ENCODE peak calls at places on chromosome 20, in ten cellular contexts. One of them, this sample, is unnamed.
A peak's percentile ranks its signal among the peaks of the same experiment; 100 is the strongest.

GRCh38 chr20:6588296-6588695 is 179.2 kb upstream of the BMP2 start:
- DNase-seq in right lobe of liver: no peak
- DNase-seq in right atrium auricular region: no peak
- DNase-seq in neural crest cell: no peak
- DNase-seq in choroid plexus epithelial cell: peak; percentile 61
- DNase-seq in progenitor cell of endocrine pancreas: no peak
- DNase-seq in fibroblast of mammary gland: peak; percentile 40
- DNase-seq in BE2C: no peak
- DNase-seq in Calu3: no peak
- DNase-seq in astrocyte of the spinal cord: peak; percentile 49
- DNase-seq in this sample: no peak

GRCh38 chr20:48826883-48827771 is 672 bp downstream of the PREX1 start:
- DNase-seq in right lobe of liver: no peak
- DNase-seq in right atrium auricular region: no peak
- DNase-seq in neural crest cell: peak; percentile 45
- DNase-seq in choroid plexus epithelial cell: no peak
- DNase-seq in progenitor cell of endocrine pancreas: no peak
- DNase-seq in fibroblast of mammary gland: no peak
- DNase-seq in BE2C: peak; percentile 46
- DNase-seq in Calu3: no peak
- DNase-seq in astrocyte of the spinal cord: peak; percentile 38
- DNase-seq in this sample: peak; percentile 55

GRCh38 chr20:57374931-57375651 is 16.1 kb upstream of the RBM38 start:
- DNase-seq in right lobe of liver: no peak
- DNase-seq in right atrium auricular region: no peak
- DNase-seq in neural crest cell: no peak
- DNase-seq in choroid plexus epithelial cell: no peak
- DNase-seq in progenitor cell of endocrine pancreas: no peak
- DNase-seq in fibroblast of mammary gland: no peak
- DNase-seq in BE2C: no peak
- DNase-seq in Calu3: no peak
- DNase-seq in astrocyte of the spinal cord: no peak
- DNase-seq in this sample: no peak

GRCh38 chr20:57627972-57628650 is 7.9 kb upstream of the ZBP1 start:
- DNase-seq in right lobe of liver: no peak
- DNase-seq in right atrium auricular region: peak; percentile 60
- DNase-seq in neural crest cell: no peak
- DNase-seq in choroid plexus epithelial cell: peak; percentile 81
- DNase-seq in progenitor cell of endocrine pancreas: no peak
- DNase-seq in fibroblast of mammary gland: peak; percentile 66
- DNase-seq in BE2C: no peak
- DNase-seq in Calu3: no peak
- DNase-seq in astrocyte of the spinal cord: peak; percentile 41
- DNase-seq in this sample: no peak

GRCh38 chr20:11468880-11469279 is 448.8 kb upstream of the BTBD3 start:
- DNase-seq in right lobe of liver: no peak
- DNase-seq in right atrium auricular region: no peak
- DNase-seq in neural crest cell: no peak
- DNase-seq in choroid plexus epithelial cell: no peak
- DNase-seq in progenitor cell of endocrine pancreas: no peak
- DNase-seq in fibroblast of mammary gland: no peak
- DNase-seq in BE2C: no peak
- DNase-seq in Calu3: no peak
- DNase-seq in astrocyte of the spinal cord: no peak
- DNase-seq in this sample: no peak

GRCh38 chr20:12554416-12554815 is 454.4 kb upstream of the SPTLC3 start:
- DNase-seq in right lobe of liver: no peak
- DNase-seq in right atrium auricular region: no peak
- DNase-seq in neural crest cell: no peak
- DNase-seq in choroid plexus epithelial cell: no peak
- DNase-seq in progenitor cell of endocrine pancreas: no peak
- DNase-seq in fibroblast of mammary gland: no peak
- DNase-seq in BE2C: peak; percentile 21
- DNase-seq in Calu3: no peak
- DNase-seq in astrocyte of the spinal cord: no peak
- DNase-seq in this sample: no peak

GRCh38 chr20:50694379-50695143 is 3.2 kb upstream of the RIPOR3 start:
- DNase-seq in right lobe of liver: no peak
- DNase-seq in right atrium auricular region: no peak
- DNase-seq in neural crest cell: no peak
- DNase-seq in choroid plexus epithelial cell: no peak
- DNase-seq in progenitor cell of endocrine pancreas: no peak
- DNase-seq in fibroblast of mammary gland: peak; percentile 50
- DNase-seq in BE2C: no peak
- DNase-seq in Calu3: no peak
- DNase-seq in astrocyte of the spinal cord: no peak
- DNase-seq in this sample: no peak

GRCh38 chr20:13131688-13132087 is 89.4 kb upstream of the ISM1 start:
- DNase-seq in right lobe of liver: no peak
- DNase-seq in right atrium auricular region: no peak
- DNase-seq in neural crest cell: no peak
- DNase-seq in choroid plexus epithelial cell: no peak
- DNase-seq in progenitor cell of endocrine pancreas: no peak
- DNase-seq in fibroblast of mammary gland: no peak
- DNase-seq in BE2C: no peak
- DNase-seq in Calu3: no peak
- DNase-seq in astrocyte of the spinal cord: no peak
- DNase-seq in this sample: no peak

GRCh38 chr20:54476336-54476928 is 1.0 kb downstream of the DOK5 start:
- DNase-seq in right lobe of liver: no peak
- DNase-seq in right atrium auricular region: no peak
- DNase-seq in neural crest cell: no peak
- DNase-seq in choroid plexus epithelial cell: no peak
- DNase-seq in progenitor cell of endocrine pancreas: no peak
- DNase-seq in fibroblast of mammary gland: no peak
- DNase-seq in BE2C: no peak
- DNase-seq in Calu3: no peak
- DNase-seq in astrocyte of the spinal cord: no peak
- DNase-seq in this sample: no peak

GRCh38 chr20:5402903-5403531 is 86.3 kb upstream of the PROKR2 start:
- DNase-seq in right lobe of liver: no peak
- DNase-seq in right atrium auricular region: no peak
- DNase-seq in neural crest cell: peak; percentile 46
- DNase-seq in choroid plexus epithelial cell: peak; percentile 63
- DNase-seq in progenitor cell of endocrine pancreas: peak; percentile 26
- DNase-seq in fibroblast of mammary gland: peak; percentile 11
- DNase-seq in BE2C: peak; percentile 66
- DNase-seq in Calu3: peak; percentile 10
- DNase-seq in astrocyte of the spinal cord: no peak
- DNase-seq in this sample: no peak

GRCh38 chr20:58990651-58991445 is 9.8 kb downstream of the NELFCD start:
- DNase-seq in right lobe of liver: peak; percentile 46
- DNase-seq in right atrium auricular region: no peak
- DNase-seq in neural crest cell: no peak
- DNase-seq in choroid plexus epithelial cell: no peak
- DNase-seq in progenitor cell of endocrine pancreas: no peak
- DNase-seq in fibroblast of mammary gland: no peak
- DNase-seq in BE2C: no peak
- DNase-seq in Calu3: no peak
- DNase-seq in astrocyte of the spinal cord: no peak
- DNase-seq in this sample: no peak

GRCh38 chr20:50918403-50918802 is 12.8 kb downstream of the ADNP start:
- DNase-seq in right lobe of liver: no peak
- DNase-seq in right atrium auricular region: no peak
- DNase-seq in neural crest cell: no peak
- DNase-seq in choroid plexus epithelial cell: peak; percentile 55
- DNase-seq in progenitor cell of endocrine pancreas: no peak
- DNase-seq in fibroblast of mammary gland: peak; percentile 86
- DNase-seq in BE2C: no peak
- DNase-seq in Calu3: no peak
- DNase-seq in astrocyte of the spinal cord: peak; percentile 47
- DNase-seq in this sample: no peak

GRCh38 chr20:17228624-17229061 is 1.8 kb downstream of the PCSK2 start:
- DNase-seq in right lobe of liver: peak; percentile 42
- DNase-seq in right atrium auricular region: no peak
- DNase-seq in neural crest cell: peak; percentile 12
- DNase-seq in choroid plexus epithelial cell: no peak
- DNase-seq in progenitor cell of endocrine pancreas: peak; percentile 12
- DNase-seq in fibroblast of mammary gland: no peak
- DNase-seq in BE2C: peak; percentile 9
- DNase-seq in Calu3: no peak
- DNase-seq in astrocyte of the spinal cord: no peak
- DNase-seq in this sample: no peak

GRCh38 chr20:33233129-33233774 is 2.5 kb upstream of the BPIFA1 start:
- DNase-seq in right lobe of liver: no peak
- DNase-seq in right atrium auricular region: no peak
- DNase-seq in neural crest cell: no peak
- DNase-seq in choroid plexus epithelial cell: no peak
- DNase-seq in progenitor cell of endocrine pancreas: no peak
- DNase-seq in fibroblast of mammary gland: no peak
- DNase-seq in BE2C: peak; percentile 30
- DNase-seq in Calu3: peak; percentile 27
- DNase-seq in astrocyte of the spinal cord: no peak
- DNase-seq in this sample: no peak

DNA sequence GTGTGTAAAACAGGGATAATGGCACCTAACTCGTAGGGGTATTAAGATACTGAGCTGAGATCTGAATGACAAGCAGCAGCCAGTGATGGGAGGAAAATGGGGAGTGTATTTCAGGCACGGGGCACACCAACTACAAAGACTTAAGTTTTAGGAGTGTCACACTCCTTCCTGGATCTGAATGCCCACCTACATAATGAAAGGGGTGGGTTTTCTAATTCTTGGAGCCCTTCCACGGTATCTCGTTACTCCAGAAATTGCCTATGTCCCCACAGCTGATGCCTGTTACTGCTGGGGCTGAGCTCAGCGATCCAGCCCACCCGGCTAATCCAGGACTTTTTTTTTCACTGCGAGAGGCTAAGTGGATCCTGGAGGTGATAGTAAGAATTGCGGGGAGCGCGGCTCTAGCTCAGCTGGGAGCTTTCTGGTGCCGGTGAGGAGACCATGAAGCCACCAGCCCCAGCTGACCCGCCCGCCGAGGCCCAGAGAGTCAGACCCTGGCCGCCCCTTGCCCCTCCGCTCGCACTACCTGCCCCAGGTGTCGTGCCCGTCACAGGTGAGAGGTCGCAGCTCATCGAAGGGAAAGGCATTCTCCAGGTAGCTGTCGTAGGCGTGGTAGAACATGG is 726 bp downstream of the EDEM2 start:
- DNase-seq in right lobe of liver: peak; percentile 60
- DNase-seq in right atrium auricular region: no peak
- DNase-seq in neural crest cell: peak; percentile 15
- DNase-seq in choroid plexus epithelial cell: no peak
- DNase-seq in progenitor cell of endocrine pancreas: peak; percentile 49
- DNase-seq in fibroblast of mammary gland: peak; percentile 19
- DNase-seq in BE2C: peak; percentile 36
- DNase-seq in Calu3: peak; percentile 21
- DNase-seq in astrocyte of the spinal cord: peak; percentile 5
- DNase-seq in this sample: peak; percentile 22
- TF ChIP-seq CTCF in right lobe of liver: no peak
- TF ChIP-seq CTCF in right atrium auricular region: no peak
- TF ChIP-seq CTCF in neural crest cell: peak; percentile 34
- TF ChIP-seq CTCF in choroid plexus epithelial cell: peak; percentile 17
- TF ChIP-seq CTCF in progenitor cell of endocrine pancreas: peak; percentile 33
- TF ChIP-seq CTCF in fibroblast of mammary gland: no peak
- TF ChIP-seq CTCF in BE2C: no peak
- TF ChIP-seq CTCF in Calu3: no peak
- TF ChIP-seq CTCF in astrocyte of the spinal cord: no peak
- TF ChIP-seq CTCF in this sample: no peak

DNA sequence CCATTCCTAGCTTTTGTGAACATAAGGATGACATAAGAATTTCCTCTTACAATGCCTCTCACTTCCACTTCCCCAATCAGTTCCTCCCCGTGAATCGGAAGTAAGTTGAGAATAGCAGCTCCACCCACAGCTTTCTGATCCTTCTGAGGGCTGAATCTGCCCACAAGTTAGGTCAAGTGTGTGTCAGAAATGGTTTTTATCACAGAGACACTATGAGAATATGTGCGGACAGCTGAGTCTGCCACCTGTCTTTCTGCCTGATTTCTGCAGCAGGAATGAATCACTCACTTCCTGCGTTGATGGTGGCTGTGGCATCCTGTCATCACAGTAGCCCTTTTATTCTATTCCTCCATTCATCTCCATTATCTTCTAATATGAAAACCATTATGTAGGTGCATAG is 70.2 kb downstream of the RIN2 start:
- DNase-seq in right lobe of liver: no peak
- DNase-seq in right atrium auricular region: no peak
- DNase-seq in neural crest cell: no peak
- DNase-seq in choroid plexus epithelial cell: peak; percentile 64
- DNase-seq in progenitor cell of endocrine pancreas: no peak
- DNase-seq in fibroblast of mammary gland: peak; percentile 35
- DNase-seq in BE2C: no peak
- DNase-seq in Calu3: no peak
- DNase-seq in astrocyte of the spinal cord: peak; percentile 59
- DNase-seq in this sample: no peak
- TF ChIP-seq CTCF in right lobe of liver: peak; percentile 10
- TF ChIP-seq CTCF in right atrium auricular region: peak; percentile 67
- TF ChIP-seq CTCF in neural crest cell: no peak
- TF ChIP-seq CTCF in choroid plexus epithelial cell: peak; percentile 73
- TF ChIP-seq CTCF in progenitor cell of endocrine pancreas: no peak
- TF ChIP-seq CTCF in fibroblast of mammary gland: peak; percentile 25
- TF ChIP-seq CTCF in BE2C: peak; percentile 20
- TF ChIP-seq CTCF in Calu3: no peak
- TF ChIP-seq CTCF in astrocyte of the spinal cord: peak; percentile 50
- TF ChIP-seq CTCF in this sample: no peak

GRCh38 chr20:36795691-36796090 is 22.1 kb upstream of the DSN1 start:
- DNase-seq in right lobe of liver: no peak
- DNase-seq in right atrium auricular region: no peak
- DNase-seq in neural crest cell: no peak
- DNase-seq in choroid plexus epithelial cell: no peak
- DNase-seq in progenitor cell of endocrine pancreas: no peak
- DNase-seq in fibroblast of mammary gland: no peak
- DNase-seq in BE2C: no peak
- DNase-seq in Calu3: no peak
- DNase-seq in astrocyte of the spinal cord: no peak
- DNase-seq in this sample: no peak
- TF ChIP-seq CTCF in right lobe of liver: no peak
- TF ChIP-seq CTCF in right atrium auricular region: no peak
- TF ChIP-seq CTCF in neural crest cell: no peak
- TF ChIP-seq CTCF in choroid plexus epithelial cell: no peak
- TF ChIP-seq CTCF in progenitor cell of endocrine pancreas: no peak
- TF ChIP-seq CTCF in fibroblast of mammary gland: no peak
- TF ChIP-seq CTCF in BE2C: no peak
- TF ChIP-seq CTCF in Calu3: no peak
- TF ChIP-seq CTCF in astrocyte of the spinal cord: no peak
- TF ChIP-seq CTCF in this sample: no peak

DNA sequence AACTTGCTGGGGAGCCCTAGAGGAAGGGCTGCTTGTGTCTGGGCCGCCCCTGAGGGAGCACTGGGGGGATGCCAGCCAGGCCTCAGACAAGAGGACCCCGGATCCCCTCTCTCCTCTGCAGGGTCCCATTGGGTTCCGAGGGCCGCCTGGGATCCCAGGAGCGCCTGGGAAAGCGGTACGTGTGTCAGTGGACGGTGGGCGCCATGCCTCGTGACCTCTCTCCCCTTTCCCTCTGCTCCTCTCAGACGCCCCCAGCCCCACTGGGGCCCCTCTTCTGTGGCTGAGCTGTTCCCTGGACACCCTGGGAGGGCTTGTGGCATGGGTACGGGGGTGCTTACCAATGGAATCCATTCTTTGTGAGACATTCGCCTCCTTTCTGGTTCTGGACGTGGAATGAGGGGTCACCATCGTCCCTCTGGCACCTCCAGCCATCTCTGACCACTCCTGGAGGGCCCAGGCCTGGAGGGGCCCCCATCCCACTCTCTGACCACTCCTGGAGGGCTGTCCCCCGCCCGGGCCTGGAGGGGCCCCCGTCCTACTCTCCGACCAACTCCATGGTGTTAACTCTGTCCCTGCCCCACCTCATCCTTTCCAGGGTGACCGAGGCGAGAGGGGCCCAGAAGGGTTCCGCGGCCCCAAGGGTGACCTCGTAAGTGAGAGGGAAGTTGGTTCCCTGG is 9.9 kb downstream of the COL9A3 start:
- DNase-seq in right lobe of liver: no peak
- DNase-seq in right atrium auricular region: no peak
- DNase-seq in neural crest cell: no peak
- DNase-seq in choroid plexus epithelial cell: no peak
- DNase-seq in progenitor cell of endocrine pancreas: no peak
- DNase-seq in fibroblast of mammary gland: no peak
- DNase-seq in BE2C: no peak
- DNase-seq in Calu3: no peak
- DNase-seq in astrocyte of the spinal cord: no peak
- DNase-seq in this sample: no peak
- TF ChIP-seq CTCF in right lobe of liver: no peak
- TF ChIP-seq CTCF in right atrium auricular region: no peak
- TF ChIP-seq CTCF in neural crest cell: no peak
- TF ChIP-seq CTCF in choroid plexus epithelial cell: no peak
- TF ChIP-seq CTCF in progenitor cell of endocrine pancreas: no peak
- TF ChIP-seq CTCF in fibroblast of mammary gland: no peak
- TF ChIP-seq CTCF in BE2C: no peak
- TF ChIP-seq CTCF in Calu3: no peak
- TF ChIP-seq CTCF in astrocyte of the spinal cord: no peak
- TF ChIP-seq CTCF in this sample: no peak

This sample was measured in activated B cell treated with CpG ODN at 0.5 μM for 24 hours.